ENCODE peak calls at places on chromosomes 6 and 20, in six cellular contexts. E is IMR-90, X is tibial nerve, Z is A549, J is lower leg skin, B is K562. L is an unnamed sample.

GRCh38 chr20:48788486-48789072 is 39.2 kb downstream of the PREX1 start:
- DNase-seq in X (no peak), J (no peak), B (no peak), Z (no peak), E (no peak), L (peak; percentile 44)

GRCh38 chr20:38308047-38308438 is 4.1 kb downstream of the BPI start:
- DNase-seq in X (no peak), B (no peak), Z (no peak), J (no peak), E (peak; percentile 15), L (no peak)

GRCh38 chr6:43990627-43991619 is 136.3 kb downstream of the MRPL14 start:
- DNase-seq in Z (peak; percentile 40), X (no peak), E (peak; percentile 89), J (no peak), B (peak; percentile 71), L (no peak)

GRCh38 chr6:158131926-158132325 is 36.1 kb downstream of the SERAC1 start:
- DNase-seq in X (no peak), B (peak; percentile 44), J (no peak), E (peak; percentile 34), Z (peak; percentile 50), L (peak; percentile 13)

GRCh38 chr6:37218061-37218460 is 39.5 kb upstream of the TBC1D22B start:
- DNase-seq in X (no peak), J (no peak), Z (no peak), B (no peak), E (no peak), L (no peak)

GRCh38 chr6:42507195-42507594 is 55.5 kb upstream of the TRERF1 start:
- DNase-seq in J (no peak), Z (no peak), X (no peak), E (no peak), B (no peak), L (no peak)

GRCh38 chr6:88741939-88742338 is 221.5 kb downstream of the RNGTT start:
- DNase-seq in X (no peak), J (no peak), Z (no peak), E (no peak), B (no peak), L (no peak)

GRCh38 chr6:25173232-25173631 is 105.9 kb upstream of the CARMIL1 start:
- DNase-seq in B (no peak), Z (no peak), X (no peak), E (peak; percentile 27), J (no peak), L (no peak)

GRCh38 chr6:21115111-21115510 is 478.4 kb upstream of the SOX4 start:
- DNase-seq in B (no peak), E (peak; percentile 42), J (no peak), X (no peak), Z (no peak), L (no peak)

GRCh38 chr6:26233608-26234420 is 131.2 kb upstream of the BTN3A2 start:
- DNase-seq in J (no peak), E (peak; percentile 63), B (peak; percentile 61), X (no peak), Z (peak; percentile 74), L (no peak)

GRCh38 chr20:50325215-50325614 is 134.6 kb downstream of the CEBPB start:
- DNase-seq in B (no peak), Z (no peak), J (no peak), X (no peak), E (no peak), L (no peak)

GRCh38 chr6:119890470-119890869 is 540.9 kb upstream of the MAN1A1 start:
- DNase-seq in J (no peak), E (no peak), X (no peak), Z (no peak), B (no peak), L (no peak)

GRCh38 chr6:87139236-87139635 is 16.1 kb upstream of the ZNF292 start:
- DNase-seq in Z (peak; percentile 49), E (peak; percentile 62), B (peak; percentile 13), X (peak; percentile 25), J (no peak), L (no peak)

GRCh38 chr6:167422934-167423333 is 98.0 kb downstream of the TTLL2 start:
- DNase-seq in E (no peak), J (no peak), B (no peak), Z (no peak), X (no peak), L (no peak)

GRCh38 chr6:57221936-57222683 is at the start of gene RAB23:
- DNase-seq in E (peak; percentile 77), Z (peak; percentile 77), B (peak; percentile 96), X (peak; percentile 72), J (peak; percentile 68), L (peak; percentile 75)

GRCh38 chr6:136927313-136927712 is 5.2 kb downstream of the SLC35D3 start:
- DNase-seq in J (no peak), E (peak; percentile 10), Z (peak; percentile 29), X (no peak), B (no peak), L (peak; percentile 14)

GRCh38 chr6:111669326-111669725 is 63.6 kb upstream of the TRAF3IP2 start:
- DNase-seq in E (no peak), X (no peak), B (no peak), J (no peak), Z (no peak), L (no peak)

GRCh38 chr6:170043881-170044790 is 246.7 kb downstream of the DLL1 start:
- DNase-seq in Z (no peak), J (no peak), E (no peak), B (no peak), X (no peak), L (no peak)

GRCh38 chr6:53139841-53140413 is 8.7 kb downstream of the GCM1 start:
- DNase-seq in X (no peak), E (no peak), J (no peak), Z (no peak), B (no peak), L (no peak)

GRCh38 chr6:156731436-156731835 is 45.7 kb upstream of the ARID1B start:
- DNase-seq in X (no peak), E (peak; percentile 86), B (no peak), Z (peak; percentile 12), J (no peak), L (no peak)

DNA sequence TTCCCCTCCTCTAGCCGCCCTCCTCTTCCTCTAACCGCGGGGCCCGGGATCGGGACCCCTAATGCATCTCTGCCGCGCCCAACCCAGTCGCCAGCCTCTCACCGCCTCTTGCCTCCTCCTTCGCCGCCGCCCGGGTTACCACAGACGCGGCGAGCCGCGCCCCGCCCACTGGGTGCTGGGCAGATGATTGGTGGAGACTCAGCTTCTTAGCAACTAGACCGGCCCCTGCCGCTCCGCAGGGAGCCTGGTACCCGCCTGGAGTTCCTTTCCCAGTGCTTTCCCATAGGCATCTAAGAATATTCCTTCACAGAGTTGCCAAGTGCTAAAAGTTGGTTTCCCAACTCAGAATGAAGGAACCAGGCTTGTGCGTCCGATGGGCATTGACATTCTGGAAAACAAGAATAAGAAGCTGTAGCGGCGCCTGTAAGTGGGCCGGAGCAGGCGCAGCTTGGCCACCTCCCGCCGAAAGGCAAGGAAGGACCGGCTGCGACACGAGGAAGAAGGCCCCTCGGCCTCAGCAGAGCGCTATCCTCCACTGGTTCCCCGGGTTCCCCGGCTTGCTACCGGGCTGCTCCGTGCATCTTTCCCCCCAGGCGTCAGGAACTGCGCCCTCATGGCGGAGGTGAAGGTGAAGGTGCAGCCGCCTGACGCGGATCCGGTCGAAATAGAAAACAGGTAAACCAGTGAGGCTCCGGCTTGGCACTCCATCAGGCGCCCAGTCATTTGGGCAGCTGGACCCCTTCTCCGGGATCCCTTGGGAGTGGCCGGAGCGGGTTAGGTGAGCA is at the start of the genes DZANK1 and POLR3F:
- DNase-seq in X (peak; percentile 91), Z (peak; percentile 97), B (peak; percentile 94), J (peak; percentile 95), E (peak; percentile 94), L (peak; percentile 92)
- TF ChIP-seq POLR2A in X (no peak), Z (peak; percentile 80), B (peak; percentile 74), J (no peak), E (peak; percentile 56), L (peak; percentile 70)

GRCh38 chr6:159727717-159728440 is 573 bp downstream of the WTAP start:
- DNase-seq in X (no peak), B (peak; percentile 78), J (no peak), Z (no peak), E (no peak), L (peak; percentile 38)
- TF ChIP-seq POLR2A in X (no peak), B (no peak), J (no peak), Z (no peak), E (no peak), L (no peak)

DNA sequence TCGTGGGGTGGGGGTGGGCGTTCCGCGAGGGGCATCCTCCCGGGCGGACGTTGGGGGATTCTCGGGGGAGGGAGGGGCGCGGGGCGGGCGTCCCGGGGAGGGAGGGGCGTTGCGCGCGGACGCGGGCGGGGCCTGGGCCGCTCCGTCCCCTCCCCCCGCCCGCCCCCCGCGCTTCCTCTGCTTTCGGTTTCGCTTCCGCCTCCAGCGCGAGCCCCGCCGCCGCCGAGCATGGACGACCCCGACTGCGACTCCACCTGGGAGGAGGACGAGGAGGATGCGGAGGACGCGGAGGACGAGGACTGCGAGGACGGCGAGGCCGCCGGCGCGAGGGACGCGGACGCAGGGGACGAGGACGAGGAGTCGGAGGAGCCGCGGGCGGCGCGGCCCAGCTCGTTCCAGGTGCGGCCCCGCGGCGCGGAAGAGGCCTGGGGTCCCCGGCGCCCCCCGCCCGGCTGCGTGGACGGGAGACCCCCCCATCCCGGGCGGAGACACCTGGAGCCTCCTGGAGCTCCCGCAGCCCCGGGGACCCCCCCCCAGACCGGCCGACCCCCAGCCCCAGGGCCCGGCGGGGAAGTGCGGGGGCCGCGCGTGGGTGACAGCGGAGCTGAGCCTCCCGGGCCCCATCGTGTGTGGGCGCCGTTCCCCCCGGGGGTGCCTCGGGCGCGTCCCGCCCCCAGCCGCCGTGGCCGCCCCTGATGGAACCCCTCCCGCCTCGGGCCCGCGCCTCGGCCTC is at the start of gene OGFR:
- DNase-seq in X (peak; percentile 50), E (peak; percentile 38), B (peak; percentile 91), J (no peak), Z (no peak), L (peak; percentile 90)
- TF ChIP-seq POLR2A in X (peak; percentile 18), E (no peak), B (peak; percentile 42), J (no peak), Z (peak; percentile 61), L (peak; percentile 55)

DNA sequence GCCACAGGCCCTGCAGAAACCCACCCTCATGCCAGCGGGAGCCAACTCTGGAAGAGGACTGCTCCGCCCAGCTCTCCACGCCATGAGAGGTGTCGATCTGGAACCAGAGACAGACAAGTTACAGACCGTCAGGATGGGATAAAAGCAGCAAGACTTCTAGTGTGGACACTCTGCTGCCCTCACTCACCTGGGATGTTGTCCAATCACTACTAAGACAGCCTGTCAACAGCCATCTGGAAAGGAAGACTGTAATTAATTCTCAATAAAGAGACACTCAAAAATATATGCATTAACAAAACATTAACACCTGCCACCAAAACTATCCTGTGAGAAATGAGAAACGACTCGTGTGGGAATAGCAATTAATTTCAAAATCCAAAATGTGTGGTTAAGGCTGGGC is 28.3 kb downstream of the SLC2A4RG start:
- DNase-seq in B (no peak), X (no peak), E (no peak), J (no peak), Z (no peak), L (no peak)
- TF ChIP-seq POLR2A in B (no peak), X (no peak), E (no peak), J (no peak), Z (no peak), L (no peak)

L was measured in GM12891.